ENCODE peak calls at places on chromosomes 11 and 22, in seven cellular contexts. J is NCI-H1417; A is psoas muscle; Z is activated naive CD8-positive, alpha-beta T cell treated with anti-CD3 and anti-CD28 coated beads, Interleukin-2, amount 50 U/mL, for 24 hours; X is RWPE1; Q is CD4-positive, alpha-beta T cell; G is HTR-8/SVneo. H is an unnamed sample.
A peak's percentile ranks its signal among the peaks of the same experiment; 100 is the strongest.

GRCh38 chr11:45606514-45607024 is 58.9 kb downstream of the CHST1 start:
- DNase-seq in J (peak; percentile 86), A (no peak), Z (no peak), X (no peak), Q (no peak), G (no peak), H (no peak)

GRCh38 chr11:32115406-32115805 is 24.5 kb downstream of the RCN1 start:
- DNase-seq in J (no peak), A (no peak), Z (no peak), X (no peak), Q (no peak), G (no peak), H (no peak)

GRCh38 chr11:69385832-69386415 is 92.0 kb downstream of the MYEOV start:
- DNase-seq in J (no peak), A (no peak), Z (no peak), X (no peak), Q (no peak), G (no peak), H (no peak)

GRCh38 chr11:65560555-65561418 is 2.6 kb upstream of the LTBP3 start:
- DNase-seq in J (peak; percentile 67), A (peak; percentile 64), Z (no peak), X (no peak), Q (no peak), G (peak; percentile 90), H (no peak)

GRCh38 chr11:94948070-94948617 is 25.2 kb downstream of the CWC15 start:
- DNase-seq in J (no peak), A (no peak), Z (no peak), X (no peak), Q (no peak), G (no peak), H (no peak)

GRCh38 chr11:62193954-62194353 is 3.9 kb downstream of the SCGB1D1 start:
- DNase-seq in J (no peak), A (no peak), Z (no peak), X (no peak), Q (no peak), G (peak; percentile 15), H (no peak)

GRCh38 chr11:43923327-43924111 is 18.9 kb upstream of the C11orf96 start:
- DNase-seq in J (no peak), A (peak; percentile 58), Z (no peak), X (no peak), Q (no peak), G (no peak), H (no peak)

GRCh38 chr11:126683766-126684728 is 316.5 kb downstream of the KIRREL3 start:
- DNase-seq in J (no peak), A (no peak), Z (no peak), X (no peak), Q (no peak), G (no peak), H (no peak)

GRCh38 chr11:35583126-35583525 is 35.1 kb upstream of the FJX1 start:
- DNase-seq in J (no peak), A (no peak), Z (no peak), X (no peak), Q (no peak), G (no peak), H (no peak)

GRCh38 chr11:114049050-114049449 is 10.5 kb upstream of the ZBTB16 start:
- DNase-seq in J (no peak), A (no peak), Z (no peak), X (no peak), Q (no peak), G (no peak), H (no peak)

GRCh38 chr22:50414476-50415248 is 60.2 kb downstream of the SBF1 start:
- DNase-seq in J (no peak), A (no peak), Z (no peak), X (no peak), Q (no peak), G (no peak), H (no peak)

GRCh38 chr11:3088806-3089205 is 31.6 kb upstream of the CARS1 start:
- DNase-seq in J (no peak), A (no peak), Z (no peak), X (no peak), Q (no peak), G (no peak), H (no peak)

GRCh38 chr11:2366733-2367132 is 10.4 kb upstream of the CD81 start:
- DNase-seq in J (no peak), A (no peak), Z (no peak), X (no peak), Q (no peak), G (no peak), H (no peak)

GRCh38 chr22:42064629-42065028 is 6.0 kb downstream of the NAGA start:
- DNase-seq in J (no peak), A (no peak), Z (no peak), X (no peak), Q (no peak), G (no peak), H (no peak)

GRCh38 chr11:60252709-60253108 is 9.8 kb upstream of the MS4A4E start:
- DNase-seq in J (no peak), A (no peak), Z (no peak), X (no peak), Q (no peak), G (no peak), H (no peak)

GRCh38 chr11:116736763-116737162 is 36.0 kb downstream of the BUD13 start:
- DNase-seq in J (no peak), A (no peak), Z (no peak), X (no peak), Q (no peak), G (no peak), H (no peak)

GRCh38 chr22:30185129-30185528 is 61.4 kb downstream of the LIF start:
- DNase-seq in J (no peak), A (no peak), Z (peak; percentile 38), X (no peak), Q (no peak), G (no peak), H (no peak)

GRCh38 chr22:29570456-29570855 is 10.5 kb downstream of the NIPSNAP1 start:
- DNase-seq in J (no peak), A (no peak), Z (no peak), X (no peak), Q (no peak), G (no peak), H (no peak)

H was measured in memory B cell.